ENCODE peak calls at places on chromosomes 6 and 20, in five cellular contexts. G, I, M, X and E are unnamed samples.

GRCh38 chr6:16576391-16577368 is 184.6 kb downstream of the ATXN1 start:
- DNase-seq in G (no peak), I (no peak), X (no peak), M (no peak), E (no peak)

GRCh38 chr6:24985313-24985712 is 49.6 kb upstream of the RIPOR2 start:
- DNase-seq in G (no peak), X (no peak), M (peak), I (no peak), E (no peak)

GRCh38 chr6:138805431-138805830 is 9.5 kb downstream of the ECT2L start:
- DNase-seq in G (no peak), I (no peak), M (peak), X (peak), E (no peak)

GRCh38 chr6:17632929-17633328 is 32.8 kb downstream of the FAM8A1 start:
- DNase-seq in M (no peak), I (no peak), G (no peak), X (no peak), E (no peak)

GRCh38 chr6:141744194-141744925 is 388.4 kb upstream of the GJE1 start:
- DNase-seq in I (no peak), M (peak), X (no peak), G (no peak), E (no peak)

GRCh38 chr6:73169111-73169510 is 56.2 kb downstream of the KHDC1L start:
- DNase-seq in M (peak), G (no peak), X (no peak), I (no peak), E (no peak)

GRCh38 chr20:61812771-61813485 is 252.8 kb downstream of the TAF4 start:
- DNase-seq in X (no peak), I (no peak), G (no peak), M (no peak), E (no peak)

GRCh38 chr20:32506721-32507120 is 78.4 kb downstream of the NOL4L start:
- DNase-seq in I (no peak), M (no peak), G (no peak), X (no peak), E (no peak)

GRCh38 chr20:46118481-46119020 is 437 bp downstream of the CD40 start:
- DNase-seq in I (peak), X (peak), M (no peak), G (peak), E (no peak)

GRCh38 chr20:9590189-9590588 is 75.8 kb downstream of the LAMP5 start:
- DNase-seq in I (peak), X (no peak), G (no peak), M (peak), E (no peak)

GRCh38 chr20:25076731-25077609 is 5.0 kb downstream of the VSX1 start:
- DNase-seq in M (no peak), G (peak), I (peak), X (no peak), E (no peak)

GRCh38 chr6:17098538-17098937 is 3.3 kb upstream of the STMND1 start:
- DNase-seq in G (no peak), M (peak), I (peak), X (no peak), E (no peak)

GRCh38 chr20:31979713-31980426 is 11.9 kb downstream of the XKR7 start:
- DNase-seq in G (no peak), I (no peak), X (no peak), M (peak), E (no peak)

GRCh38 chr6:105545947-105546710 is 143.2 kb upstream of the PREP start:
- DNase-seq in M (peak), X (no peak), G (no peak), I (no peak), E (peak)

GRCh38 chr6:18343741-18344140 is 43.4 kb upstream of the RNF144B start:
- DNase-seq in M (peak), X (no peak), I (no peak), G (no peak), E (peak)

GRCh38 chr6:139290787-139291294 is 957 bp downstream of the TXLNB start:
- DNase-seq in X (peak), M (peak), I (no peak), G (no peak), E (no peak)

GRCh38 chr6:27851440-27851839 is 60.8 kb downstream of the OR2B2 start:
- DNase-seq in M (no peak), I (no peak), G (no peak), X (no peak), E (no peak)

GRCh38 chr20:16699287-16699686 is 30.5 kb upstream of the SNRPB2 start:
- DNase-seq in G (no peak), M (peak), X (no peak), I (no peak), E (no peak)

GRCh38 chr6:12293234-12293930 is 3.2 kb downstream of the EDN1 start:
- DNase-seq in X (no peak), G (no peak), M (no peak), I (no peak), E (no peak)

GRCh38 chr20:34776177-34776576 is 49.3 kb downstream of the NCOA6 start:
- DNase-seq in I (no peak), M (no peak), G (no peak), X (no peak), E (no peak)

GRCh38 chr20:298755-299391 is 1.5 kb downstream of the ZCCHC3 start:
- DNase-seq in I (no peak), M (no peak), G (no peak), X (no peak), E (no peak)

DNA sequence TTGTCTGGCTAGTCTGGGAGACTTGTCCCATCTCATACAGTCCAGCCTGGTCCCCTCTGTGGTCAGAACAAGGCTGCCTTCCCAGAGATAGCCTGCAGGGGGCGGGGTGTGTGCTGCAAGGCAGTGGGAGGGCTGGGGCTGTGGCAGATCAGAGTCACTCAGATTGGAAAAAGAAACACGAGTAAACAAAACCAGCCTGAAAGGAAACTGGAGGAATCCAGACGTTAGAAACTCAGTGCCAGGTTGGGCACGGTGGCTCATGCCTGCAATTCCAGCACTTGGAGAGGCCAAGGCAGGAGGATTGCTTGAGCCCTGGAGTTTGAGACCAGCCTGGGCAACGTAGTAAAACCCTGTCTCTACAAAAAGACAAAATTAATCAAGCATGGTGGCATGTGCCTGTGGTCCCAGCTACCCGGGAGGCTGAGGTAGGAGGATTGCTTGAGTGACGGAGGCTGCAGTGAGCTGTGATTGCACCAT is 20.2 kb downstream of the LEMD2 start:
- DNase-seq in M (peak), I (peak), X (peak), G (peak), E (no peak)
- TF ChIP-seq CTCF in M (peak), I (peak), X (peak), G (peak), E (peak)

DNA sequence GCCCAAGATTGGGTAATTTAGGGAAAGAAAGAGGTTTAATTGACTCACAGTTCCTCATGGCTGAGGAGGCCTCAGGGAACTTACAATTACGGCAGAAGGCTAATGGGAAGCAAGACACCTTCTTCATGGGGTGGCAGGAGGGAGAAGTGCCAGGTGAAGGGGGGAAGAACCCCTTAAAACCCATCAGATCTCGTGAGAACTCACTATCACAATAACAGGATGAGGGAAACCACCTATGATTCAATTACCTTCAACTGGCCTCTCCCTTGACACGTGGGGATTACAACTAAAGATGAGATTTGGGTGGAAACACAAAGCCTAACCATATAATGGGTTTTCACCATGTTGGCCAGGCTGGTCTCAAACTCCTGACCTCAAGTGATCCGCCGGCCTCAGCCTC is 28.8 kb upstream of the PNRC1 start:
- DNase-seq in G (no peak), M (no peak), I (no peak), X (no peak), E (no peak)
- H3K4me3 ChIP-seq in G (no peak), M (no peak), I (no peak), X (no peak), E (no peak)

GRCh38 chr20:50719328-50719727 is 12.1 kb upstream of the PARD6B start:
- DNase-seq in G (no peak), I (no peak), M (no peak), X (no peak), E (no peak)

GRCh38 chr20:50722466-50723155 is 8.8 kb upstream of the PARD6B start:
- DNase-seq in M (no peak), X (no peak), I (no peak), G (peak), E (no peak)

GRCh38 chr20:50721881-50722281 is 9.5 kb upstream of the PARD6B start:
- DNase-seq in G (peak), X (peak), M (peak), I (no peak), E (no peak)

GRCh38 chr20:50717974-50718761 is 13.2 kb upstream of the PARD6B start:
- DNase-seq in X (no peak), M (peak), I (no peak), G (no peak), E (no peak)

DNA sequence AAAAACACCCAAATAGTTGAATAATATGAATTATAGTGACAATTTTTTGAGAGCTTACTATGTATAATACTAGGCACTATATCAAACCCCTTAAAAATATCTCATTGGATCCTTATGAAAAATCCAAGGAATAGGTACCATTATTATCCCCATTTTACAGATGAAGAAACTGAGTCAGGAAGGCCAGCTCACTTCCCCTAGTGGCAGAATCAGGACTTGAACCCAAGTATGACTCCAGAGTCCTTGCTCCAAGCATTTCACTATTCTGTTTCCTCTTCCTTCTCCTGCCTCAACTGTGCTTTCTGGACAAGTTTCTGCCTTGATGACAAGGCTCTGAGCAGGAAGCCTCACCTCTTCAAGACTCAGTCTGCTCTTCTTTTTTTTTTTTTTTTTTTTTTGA is 10.8 kb upstream of the PARD6B start:
- DNase-seq in X (no peak), G (no peak), M (no peak), I (no peak), E (no peak)
- TF ChIP-seq CTCF in X (peak), G (no peak), M (no peak), I (no peak), E (no peak)

DNA sequence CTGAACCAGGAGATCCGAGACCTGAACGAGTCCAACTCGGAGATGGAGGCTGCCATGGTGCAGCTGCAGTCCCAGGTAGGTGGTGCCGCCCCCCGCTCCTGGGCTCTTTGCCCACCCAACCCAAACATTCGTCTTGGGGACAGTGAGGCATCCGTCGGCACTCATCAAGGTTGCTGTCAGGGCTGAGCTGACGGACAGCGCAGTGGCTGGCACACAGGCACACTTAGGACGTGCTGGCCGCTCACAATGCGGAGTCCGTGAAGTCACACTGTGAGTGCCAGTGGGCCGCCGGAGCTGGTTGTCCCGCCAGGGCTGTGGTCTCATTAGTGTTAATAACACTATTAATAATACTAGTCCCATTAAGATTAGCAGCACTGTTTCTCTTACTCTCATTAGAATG is 18.2 kb upstream of the PCMTD2 start:
- DNase-seq in X (no peak), M (no peak), G (no peak), I (no peak), E (no peak)
- H3K4me3 ChIP-seq in X (no peak), M (no peak), G (no peak), I (no peak), E (no peak)

GRCh38 chr6:137260205-137260604 is 41.0 kb upstream of the IFNGR1 start:
- DNase-seq in G (no peak), X (no peak), I (no peak), M (no peak), E (no peak)

GRCh38 chr6:137264308-137265075 is 45.3 kb upstream of the IFNGR1 start:
- DNase-seq in I (peak), X (no peak), G (no peak), M (no peak), E (no peak)

GRCh38 chr6:137258170-137258569 is 39.0 kb upstream of the IFNGR1 start:
- DNase-seq in X (no peak), M (peak), I (no peak), G (no peak), E (no peak)

GRCh38 chr6:137259349-137259748 is 40.2 kb upstream of the IFNGR1 start:
- DNase-seq in I (no peak), G (no peak), X (no peak), M (peak), E (no peak)

DNA sequence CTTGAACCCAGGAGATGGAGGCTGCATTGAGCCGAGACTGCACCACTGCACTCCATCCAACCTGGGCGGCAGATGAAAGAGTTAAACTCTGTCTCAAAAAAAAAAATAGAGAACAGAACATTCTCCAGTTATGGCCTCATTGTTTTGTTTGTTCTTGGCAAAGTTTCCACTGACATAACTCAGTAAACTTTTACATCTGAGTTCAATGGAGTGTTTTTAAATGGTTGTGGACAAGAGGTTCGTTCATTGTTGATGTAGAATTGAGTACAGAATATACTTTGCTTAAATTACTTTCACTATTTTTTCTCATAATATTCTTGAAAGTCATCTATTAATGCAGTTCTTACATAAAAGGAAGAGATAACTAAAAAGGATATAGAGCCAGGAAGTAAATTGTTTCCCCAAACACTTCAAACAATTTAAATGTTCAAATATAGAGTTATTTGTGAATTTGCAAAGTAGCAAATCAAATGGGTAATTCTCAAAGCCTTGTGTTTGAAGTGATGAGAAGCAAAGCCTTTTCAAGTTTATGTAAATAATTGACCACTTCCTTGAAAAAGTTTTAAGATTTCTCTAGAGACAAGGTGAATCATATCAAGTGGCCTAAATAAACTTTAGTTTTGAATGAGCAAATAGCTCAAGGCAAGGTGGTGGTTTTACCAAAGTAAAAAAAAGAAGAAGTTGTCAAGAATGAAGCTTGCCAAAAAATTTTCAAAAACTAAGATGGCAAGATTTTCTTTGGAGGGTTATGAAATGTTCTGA is 42.4 kb upstream of the IFNGR1 start:
- DNase-seq in M (peak), X (no peak), G (no peak), I (no peak), E (no peak)
- TF ChIP-seq CTCF in M (no peak), X (no peak), G (no peak), I (no peak), E (no peak)

GRCh38 chr6:136249336-136249735 is 775 bp downstream of the MTFR2 start:
- DNase-seq in M (peak), I (no peak), G (no peak), X (no peak), E (no peak)
- H3K4me3 ChIP-seq in M (peak), I (no peak), G (no peak), X (peak), E (peak)

GRCh38 chr6:143963158-143963919 is 44.7 kb downstream of the PLAGL1 start:
- DNase-seq in G (no peak), I (no peak), M (no peak), X (no peak), E (no peak)

GRCh38 chr6:143964667-143965066 is 43.4 kb downstream of the PLAGL1 start:
- DNase-seq in X (peak), M (peak), I (no peak), G (no peak), E (no peak)

GRCh38 chr6:143961868-143962643 is 46.0 kb downstream of the PLAGL1 start:
- DNase-seq in X (no peak), G (no peak), I (no peak), M (no peak), E (no peak)

GRCh38 chr6:143959865-143960264 is 48.2 kb downstream of the PLAGL1 start:
- DNase-seq in I (no peak), M (no peak), G (no peak), X (no peak), E (no peak)

GRCh38 chr6:143962644-143962929 is 45.5 kb downstream of the PLAGL1 start:
- DNase-seq in I (no peak), G (no peak), X (no peak), M (peak), E (peak)
- TF ChIP-seq CTCF in I (no peak), G (no peak), X (peak), M (peak), E (peak)

GRCh38 chr6:107820571-107821261 is 3.4 kb downstream of the SCML4 start:
- DNase-seq in M (peak), X (no peak), G (no peak), I (peak), E (no peak)

GRCh38 chr6:107819217-107819616 is 4.9 kb downstream of the SCML4 start:
- DNase-seq in G (no peak), X (no peak), M (no peak), I (no peak), E (no peak)

GRCh38 chr6:107821591-107821990 is 2.5 kb downstream of the SCML4 start:
- DNase-seq in X (no peak), M (no peak), G (no peak), I (no peak), E (no peak)

GRCh38 chr6:107818272-107818671 is 5.8 kb downstream of the SCML4 start:
- DNase-seq in M (no peak), I (no peak), X (no peak), G (no peak), E (no peak)

DNA sequence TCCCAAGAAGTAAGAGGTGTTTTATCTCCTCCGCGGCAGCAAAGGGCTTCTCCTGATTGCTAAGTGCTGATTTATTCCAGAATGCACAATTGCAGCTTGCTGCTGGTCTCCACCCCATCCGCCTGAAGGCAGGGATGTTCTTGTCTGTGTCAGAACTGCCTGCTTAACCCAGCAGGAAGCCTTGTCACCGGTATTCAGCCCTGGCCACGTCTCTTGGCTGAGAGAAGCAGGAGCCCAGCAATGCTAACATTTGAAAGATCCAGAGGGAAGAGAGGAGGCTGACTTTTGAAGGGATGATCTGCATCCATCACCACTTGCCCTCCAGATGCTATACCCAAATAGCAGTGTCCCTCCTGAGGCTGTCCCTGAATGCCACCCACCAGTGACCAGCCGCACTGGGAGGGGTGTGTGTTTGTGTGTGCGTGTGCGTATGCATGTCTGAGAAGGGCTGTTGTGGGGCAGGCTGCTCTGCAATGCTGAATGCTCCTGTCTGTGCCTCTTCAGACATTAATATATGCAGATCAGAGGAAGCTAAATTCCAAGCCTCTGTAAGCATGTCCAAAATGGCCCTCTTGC is 4.0 kb downstream of the SCML4 start:
- DNase-seq in I (no peak), X (no peak), G (peak), M (peak), E (no peak)
- H3K4me3 ChIP-seq in I (no peak), X (peak), G (no peak), M (peak), E (peak)

GRCh38 chr6:39312912-39313525 is 1.2 kb downstream of the KCNK17 start:
- DNase-seq in M (no peak), I (peak), X (no peak), G (no peak), E (no peak)
- TF ChIP-seq CTCF in M (no peak), I (no peak), X (no peak), G (no peak), E (no peak)

GRCh38 chr6:145866449-145867401 is 52.1 kb upstream of the FBXO30 start:
- DNase-seq in X (no peak), I (no peak), M (no peak), G (no peak), E (no peak)
- H3K4me3 ChIP-seq in X (no peak), I (no peak), M (no peak), G (no peak), E (no peak)